ENCODE peak calls at places on chromosomes 2 and 18, in ten cellular contexts. V is psoas muscle; E is heart left ventricle; P is HepG2; C is ovary; L is tibial artery; Z is tibial nerve; R is adipocyte; H is CD8-positive, alpha-beta memory T cell; J is PC-3. U is an unnamed sample. For H3K4me1, the result is how much of the 10 kb centered on the place peaks cover.

GRCh38 chr2:110873056-110873502 is 140.7 kb downstream of the ACOXL start:
- DNase-seq in V (no peak), E (no peak), P (no peak), C (no peak), L (no peak), Z (no peak), R (no peak), H (no peak), J (no peak), U (no peak)

GRCh38 chr2:137435176-137435575 is 529.1 kb upstream of the HNMT start:
- DNase-seq in V (no peak), E (no peak), P (no peak), C (no peak), L (no peak), Z (no peak), R (peak), H (no peak), J (peak), U (no peak)

GRCh38 chr18:6616981-6617380 is 112.5 kb upstream of the ARHGAP28 start:
- DNase-seq in V (no peak), E (no peak), P (no peak), C (no peak), L (no peak), Z (no peak), R (peak), H (no peak), J (no peak), U (no peak)

GRCh38 chr18:30684825-30685481 is 357.6 kb downstream of the DSC3 start:
- DNase-seq in V (no peak), E (no peak), P (no peak), C (no peak), L (no peak), Z (no peak), R (no peak), H (no peak), J (no peak), U (no peak)

GRCh38 chr2:241579281-241579680 is 20.7 kb downstream of the BOK start:
- DNase-seq in V (no peak), E (no peak), P (no peak), C (no peak), L (peak), Z (no peak), R (no peak), H (no peak), J (no peak), U (no peak)

GRCh38 chr2:121489284-121489683 is 41.4 kb upstream of the RNU4ATAC start:
- DNase-seq in V (no peak), E (no peak), P (peak), C (no peak), L (no peak), Z (no peak), R (peak), H (no peak), J (peak), U (no peak)

GRCh38 chr2:193276069-193276468 is 1081.3 kb upstream of the TMEFF2 start:
- DNase-seq in V (no peak), E (no peak), P (no peak), C (no peak), L (no peak), Z (no peak), R (no peak), H (no peak), J (no peak), U (no peak)

GRCh38 chr2:121260370-121261154 is 24.4 kb downstream of the TFCP2L1 start:
- DNase-seq in V (no peak), E (no peak), P (no peak), C (no peak), L (no peak), Z (no peak), R (no peak), H (no peak), J (no peak), U (no peak)

GRCh38 chr2:238105506-238106338 is 5.6 kb downstream of the ESPNL start:
- DNase-seq in V (peak), E (peak), P (no peak), C (peak), L (peak), Z (no peak), R (no peak), H (no peak), J (no peak), U (no peak)

GRCh38 chr2:36798724-36799123 is 102.2 kb downstream of the VIT start:
- DNase-seq in V (no peak), E (no peak), P (no peak), C (no peak), L (no peak), Z (no peak), R (no peak), H (no peak), J (no peak), U (no peak)

GRCh38 chr2:42810971-42811865 is 18.8 kb upstream of the HAAO start:
- DNase-seq in V (peak), E (peak), P (peak), C (peak), L (peak), Z (peak), R (peak), H (no peak), J (no peak), U (no peak)

GRCh38 chr2:95268208-95269035 is 5.8 kb upstream of the PROM2 start:
- DNase-seq in V (no peak), E (no peak), P (no peak), C (no peak), L (peak), Z (no peak), R (no peak), H (no peak), J (no peak), U (no peak)

GRCh38 chr2:68279691-68280090 is 27.4 kb upstream of the PPP3R1 start:
- DNase-seq in V (no peak), E (no peak), P (no peak), C (no peak), L (no peak), Z (no peak), R (no peak), H (no peak), J (no peak), U (no peak)

GRCh38 chr2:70935468-70936164 is at the start of gene ATP6V1B1:
- DNase-seq in V (no peak), E (no peak), P (peak), C (no peak), L (peak), Z (no peak), R (no peak), H (no peak), J (no peak), U (no peak)

GRCh38 chr2:77013457-77013856 is 508.7 kb downstream of the LRRTM4 start:
- DNase-seq in V (no peak), E (no peak), P (no peak), C (no peak), L (no peak), Z (no peak), R (no peak), H (no peak), J (no peak), U (no peak)

GRCh38 chr18:47168913-47169312 is 7.3 kb downstream of the IER3IP1 start:
- DNase-seq in V (no peak), E (no peak), P (no peak), C (no peak), L (no peak), Z (no peak), R (no peak), H (no peak), J (no peak), U (no peak)

GRCh38 chr18:3661989-3662388 is 212.0 kb downstream of the TGIF1 start:
- DNase-seq in V (no peak), E (no peak), P (no peak), C (no peak), L (no peak), Z (no peak), R (no peak), H (no peak), J (no peak), U (no peak)
- H3K4me1 ChIP-seq in V (under half), E (under half), P (under half), C (under half), L (under half), Z (under half), R (under half), H (under half), J (under half), U (under half)

DNA sequence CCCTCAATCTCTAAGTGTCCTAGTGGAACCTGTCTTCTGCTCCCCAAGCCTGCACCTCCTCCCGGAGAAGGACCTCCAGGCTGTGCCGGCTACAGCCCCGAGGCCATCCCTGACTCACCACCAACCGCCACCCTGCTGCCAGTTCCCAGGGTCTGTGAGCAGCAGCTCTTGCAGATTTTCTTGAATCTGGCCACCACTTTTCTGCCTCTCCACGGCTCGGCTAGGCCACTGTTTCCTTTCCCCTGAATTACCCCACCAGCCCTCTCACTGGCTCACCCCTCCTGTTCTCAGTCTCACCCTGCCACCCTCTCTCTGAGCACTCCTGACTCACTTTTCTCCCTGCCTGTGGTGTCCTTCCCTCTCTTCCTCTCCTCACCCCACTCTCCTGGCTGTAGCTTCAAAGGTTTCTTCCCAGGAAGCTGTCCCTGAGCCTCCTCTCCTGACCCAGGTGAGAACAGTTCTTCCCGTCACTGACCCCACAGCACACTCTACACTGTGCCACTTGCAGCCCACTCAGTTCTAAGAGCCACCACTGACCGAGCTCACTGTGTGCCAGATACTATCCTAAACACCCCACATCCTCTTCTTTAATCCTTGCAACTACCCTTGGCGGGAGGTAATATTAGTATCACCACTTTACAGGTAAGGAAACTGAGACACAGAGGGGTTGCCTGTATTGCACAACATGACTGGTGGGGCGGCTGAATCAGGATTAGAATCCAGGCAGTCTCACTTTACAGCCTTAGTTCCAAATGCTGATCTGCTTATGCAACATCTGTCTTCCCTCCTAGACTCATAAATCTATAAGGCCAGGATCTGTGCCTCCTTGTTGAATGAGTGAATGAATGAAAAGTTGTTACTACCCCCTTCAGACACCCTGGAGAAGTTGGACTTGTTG is 111.6 kb downstream of the SMAD7 start:
- DNase-seq in V (no peak), E (no peak), P (no peak), C (no peak), L (peak), Z (no peak), R (peak), H (no peak), J (peak), U (peak)
- H3K4me1 ChIP-seq in V (under half), E (half or more), P (under half), C (under half), L (half or more), Z (under half), R (under half), H (half or more), J (under half), U (under half)

DNA sequence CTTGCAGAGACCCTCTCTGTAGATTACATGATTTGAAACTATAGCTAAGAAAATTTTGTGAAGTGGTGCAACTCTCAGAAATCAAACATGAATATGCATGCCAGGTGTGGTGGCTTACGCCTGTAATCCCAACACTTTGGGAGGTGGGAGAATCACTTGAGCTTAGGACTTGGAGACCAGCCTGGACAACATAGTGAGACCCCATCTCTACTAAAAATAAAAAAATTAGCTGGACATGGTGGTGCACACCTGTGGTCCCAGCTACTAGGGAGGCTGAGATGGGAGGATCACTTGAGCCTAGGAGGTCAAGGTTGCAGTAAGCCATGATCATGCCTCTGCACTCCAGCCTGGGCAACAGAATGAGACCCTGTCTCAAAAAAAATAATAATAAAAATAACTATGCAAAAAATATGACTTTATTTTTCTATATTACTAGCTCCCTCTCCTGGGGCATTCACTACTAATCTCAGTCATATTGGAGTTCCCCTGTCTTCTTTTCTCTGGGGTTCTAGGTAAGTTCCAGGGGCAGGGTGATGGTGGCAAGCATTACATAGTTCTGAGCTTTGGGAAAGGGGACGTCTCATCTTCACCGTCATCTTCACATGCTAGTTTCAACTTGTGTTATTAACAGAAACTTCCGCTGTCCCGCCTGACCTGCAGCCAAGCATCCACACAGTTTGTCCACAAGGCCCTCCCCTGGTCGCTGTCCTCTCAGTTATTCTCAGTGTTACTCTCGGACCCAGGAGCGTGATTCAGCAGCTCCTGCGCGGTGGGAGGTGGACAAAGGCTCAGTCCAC is 96.8 kb upstream of the MBOAT2 start:
- DNase-seq in V (no peak), E (no peak), P (no peak), C (no peak), L (no peak), Z (no peak), R (no peak), H (no peak), J (no peak), U (no peak)
- H3K4me1 ChIP-seq in V (under half), E (under half), P (under half), C (under half), L (under half), Z (under half), R (under half), H (under half), J (under half), U (under half)

GRCh38 chr2:233068762-233069418 is 8.7 kb downstream of the INPP5D start:
- DNase-seq in V (no peak), E (no peak), P (no peak), C (no peak), L (peak), Z (no peak), R (no peak), H (no peak), J (no peak), U (peak)
- H3K4me1 ChIP-seq in V (under half), E (under half), P (under half), C (under half), L (under half), Z (under half), R (under half), H (half or more), J (under half), U (under half)

GRCh38 chr2:66439291-66440010 is 4.5 kb downstream of the MEIS1 start:
- DNase-seq in V (no peak), E (peak), P (no peak), C (peak), L (peak), Z (no peak), R (no peak), H (no peak), J (no peak), U (no peak)
- H3K4me1 ChIP-seq in V (under half), E (under half), P (under half), C (under half), L (under half), Z (under half), R (under half), H (under half), J (under half), U (under half)

GRCh38 chr2:79511320-79511951 is 1.4 kb upstream of the CTNNA2 start:
- DNase-seq in V (no peak), E (no peak), P (peak), C (peak), L (no peak), Z (no peak), R (peak), H (no peak), J (peak), U (peak)

GRCh38 chr2:79512442-79513401 is at the start of gene CTNNA2:
- DNase-seq in V (peak), E (peak), P (peak), C (peak), L (no peak), Z (no peak), R (no peak), H (no peak), J (peak), U (peak)
- H3K4me1 ChIP-seq in V (under half), E (under half), P (under half), C (under half), L (under half), Z (under half), R (under half), H (under half), J (under half), U (under half)

DNA sequence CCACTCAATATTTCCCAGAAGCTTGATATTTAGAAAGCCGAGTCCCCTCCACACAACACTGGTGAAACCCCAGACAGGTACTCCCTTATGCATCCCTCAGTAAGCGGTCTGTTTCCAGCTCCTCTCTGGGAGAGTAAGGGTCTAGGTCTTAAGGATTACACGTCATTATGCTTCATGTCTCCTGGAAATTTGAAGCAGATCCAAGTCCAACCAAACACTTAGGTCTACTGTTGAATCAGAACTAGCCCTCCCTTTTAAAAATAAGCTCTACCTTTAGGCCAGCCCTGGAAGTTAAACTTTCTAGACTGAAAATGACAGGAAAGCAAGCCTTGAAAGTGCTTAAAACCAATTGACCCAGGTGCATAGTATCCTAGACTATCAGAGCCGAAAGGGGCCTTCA is 1.5 kb upstream of the OST4 start:
- DNase-seq in V (no peak), E (no peak), P (no peak), C (no peak), L (no peak), Z (no peak), R (no peak), H (no peak), J (no peak), U (no peak)
- H3K4me1 ChIP-seq in V (under half), E (half or more), P (half or more), C (under half), L (half or more), Z (half or more), R (half or more), H (under half), J (under half), U (under half)

GRCh38 chr2:176492583-176492982 is 223.3 kb downstream of the MTX2 start:
- DNase-seq in V (no peak), E (no peak), P (no peak), C (no peak), L (no peak), Z (no peak), R (no peak), H (no peak), J (no peak), U (no peak)
- H3K4me1 ChIP-seq in V (under half), E (half or more), P (under half), C (under half), L (under half), Z (half or more), R (half or more), H (under half), J (under half), U (under half)